ENCODE peak calls at places on chromosome X, in ten cellular contexts. I is mucosa of descending colon; B is H4; J is D341Med; H is EL; U is Right ventricle myocardium inferior; D is kidney glomerular epithelial cell; C is naive thymus-derived CD4-positive, alpha-beta T cell; Z is activated effector memory CD4-positive, alpha-beta T cell treated with anti-CD3 and anti-CD28 coated beads, Interleukin-2, amount 50 U/mL, for 16 hours; W is PC-9. N is an unnamed sample.

GRCh38 chrX:45295587-45295986 is 94.9 kb upstream of the DIPK2B start:
- DNase-seq in U (no peak), H (peak), C (no peak), B (peak), J (no peak), D (peak), I (peak), W (peak), Z (no peak), N (no peak)

GRCh38 chrX:54042609-54043010 is 1.7 kb downstream of the PHF8 start:
- DNase-seq in J (peak), D (peak), H (peak), C (no peak), B (peak), I (peak), U (no peak), W (peak), Z (peak), N (peak)

GRCh38 chrX:41561045-41561444 is 113.9 kb downstream of the NYX start:
- DNase-seq in I (peak), H (peak), Z (peak), D (peak), C (no peak), U (no peak), W (no peak), J (no peak), B (peak), N (peak)

GRCh38 chrX:64885850-64886249 is 90.4 kb downstream of the ZC4H2 start:
- DNase-seq in W (no peak), H (no peak), B (no peak), I (peak), C (no peak), D (no peak), U (no peak), Z (no peak), J (no peak), N (no peak)

GRCh38 chrX:15151267-15152196 is 118.4 kb downstream of the ASB9 start:
- DNase-seq in B (no peak), W (no peak), H (peak), Z (peak), U (no peak), I (no peak), J (no peak), C (no peak), D (no peak), N (no peak)

GRCh38 chrX:47501226-47502071 is 18.4 kb upstream of the ZNF41 start:
- DNase-seq in J (no peak), I (no peak), B (peak), D (no peak), H (peak), C (no peak), U (no peak), W (peak), Z (no peak), N (no peak)

GRCh38 chrX:40471965-40472648 is 108.7 kb upstream of the ATP6AP2 start:
- DNase-seq in B (peak), D (peak), J (peak), U (no peak), H (peak), Z (peak), W (no peak), C (no peak), I (peak), N (no peak)

GRCh38 chrX:151724563-151725337 is 8.9 kb downstream of the FATE1 start:
- DNase-seq in I (no peak), H (no peak), B (no peak), U (no peak), Z (no peak), C (no peak), J (no peak), W (no peak), D (no peak), N (no peak)

GRCh38 chrX:63330681-63331080 is 20.5 kb downstream of the SPIN4 start:
- DNase-seq in Z (no peak), H (peak), W (peak), D (no peak), U (no peak), C (no peak), I (no peak), J (no peak), B (peak), N (no peak)

GRCh38 chrX:103554687-103555417 is 30.5 kb upstream of the TCEAL4 start:
- DNase-seq in D (no peak), I (peak), W (peak), J (no peak), H (no peak), Z (peak), U (peak), C (peak), B (peak), N (no peak)

GRCh38 chrX:124274438-124275166 is 57.9 kb upstream of the TEX13D start:
- DNase-seq in Z (no peak), B (no peak), I (no peak), J (no peak), U (no peak), C (no peak), D (no peak), H (no peak), W (no peak), N (no peak)

GRCh38 chrX:2608638-2609430 is 82.3 kb upstream of the CD99 start:
- DNase-seq in J (peak), Z (peak), U (peak), D (no peak), I (peak), H (peak), C (peak), W (peak), B (peak), N (no peak)

GRCh38 chrX:110320588-110320987 is 2.7 kb upstream of the AMMECR1 start:
- DNase-seq in D (no peak), J (no peak), W (no peak), B (no peak), U (no peak), C (no peak), H (no peak), Z (no peak), I (no peak), N (no peak)

GRCh38 chrX:40261955-40262596 is 164.3 kb upstream of the BCOR start:
- DNase-seq in H (no peak), Z (no peak), U (no peak), I (no peak), B (no peak), J (no peak), D (no peak), C (no peak), W (no peak), N (no peak)

GRCh38 chrX:70234355-70234754 is at the start of gene AWAT1:
- DNase-seq in Z (no peak), C (no peak), H (no peak), I (no peak), W (peak), J (no peak), U (no peak), D (no peak), B (no peak), N (no peak)

GRCh38 chrX:72247206-72247944 is 8.5 kb upstream of the ERCC6L start:
- DNase-seq in Z (no peak), I (peak), B (no peak), C (no peak), D (no peak), U (no peak), H (no peak), J (peak), W (no peak), N (no peak)

GRCh38 chrX:57227691-57228090 is 58.8 kb upstream of the FAAH2 start:
- DNase-seq in J (no peak), D (no peak), U (no peak), W (peak), I (no peak), Z (no peak), C (no peak), B (peak), H (no peak), N (no peak)

GRCh38 chrX:147735364-147735763 is 176.4 kb upstream of the FMR1 start:
- DNase-seq in C (no peak), I (no peak), J (no peak), U (no peak), W (no peak), H (no peak), D (no peak), Z (no peak), B (no peak), N (no peak)

GRCh38 chrX:154308108-154308946 is 12.7 kb downstream of the TKTL1 start:
- DNase-seq in Z (peak), H (peak), U (peak), I (peak), W (no peak), J (peak), C (peak), D (peak), B (peak), N (peak)

GRCh38 chrX:39848900-39849299 is 248.9 kb downstream of the BCOR start:
- DNase-seq in C (no peak), U (no peak), W (no peak), H (peak), D (no peak), I (no peak), B (peak), Z (no peak), J (no peak), N (no peak)

GRCh38 chrX:149825424-149825823 is 43.7 kb downstream of the MAGEA9 start:
- DNase-seq in Z (peak), I (peak), H (peak), B (no peak), D (peak), W (no peak), J (peak), U (no peak), C (no peak), N (no peak)

GRCh38 chrX:24002792-24003191 is 24.2 kb downstream of the KLHL15 start:
- DNase-seq in C (no peak), J (no peak), W (no peak), H (no peak), Z (no peak), U (no peak), D (no peak), I (no peak), B (no peak), N (no peak)

GRCh38 chrX:87634361-87634760 is 116.8 kb downstream of the KLHL4 start:
- DNase-seq in B (no peak), Z (no peak), I (no peak), H (no peak), W (no peak), D (no peak), U (no peak), J (no peak), C (no peak), N (no peak)

GRCh38 chrX:119101168-119101567 is 26.4 kb downstream of the KIAA1210 start:
- DNase-seq in U (no peak), D (no peak), H (no peak), I (no peak), J (no peak), Z (no peak), B (no peak), W (no peak), C (no peak), N (no peak)

GRCh38 chrX:72269671-72270251 is 7.3 kb downstream of the RPS4X start:
- DNase-seq in H (peak), W (no peak), B (peak), D (no peak), I (no peak), Z (peak), J (no peak), C (no peak), U (no peak), N (no peak)

GRCh38 chrX:22081475-22082092 is 49.5 kb downstream of the PHEX start:
- DNase-seq in U (peak), B (peak), C (peak), W (no peak), H (peak), I (peak), Z (peak), D (no peak), J (peak), N (no peak)

GRCh38 chrX:13009256-13009655 is 34.3 kb downstream of the TMSB4X start:
- DNase-seq in B (peak), Z (no peak), I (no peak), J (no peak), U (no peak), W (peak), C (no peak), D (no peak), H (peak), N (no peak)

GRCh38 chrX:105975382-105975781 is 63.1 kb downstream of the SERPINA7 start:
- DNase-seq in J (no peak), I (peak), Z (no peak), D (peak), U (no peak), C (no peak), W (peak), H (no peak), B (peak), N (no peak)

GRCh38 chrX:105552395-105552794 is 269.9 kb upstream of the NRK start:
- DNase-seq in D (peak), J (no peak), B (peak), U (no peak), C (no peak), Z (no peak), H (no peak), W (peak), I (no peak), N (no peak)

GRCh38 chrX:102835504-102836146 is 101.4 kb upstream of the RAB40AL start:
- DNase-seq in H (peak), W (no peak), D (no peak), C (no peak), U (no peak), B (no peak), I (peak), Z (no peak), J (peak), N (no peak)

GRCh38 chrX:71652405-71652804 is 14.9 kb upstream of the LOC101059915 start:
- DNase-seq in D (peak), I (peak), H (peak), C (no peak), U (no peak), W (no peak), Z (peak), J (peak), B (peak), N (no peak)

GRCh38 chrX:77595848-77596247 is 148.7 kb downstream of the FGF16 start:
- DNase-seq in C (no peak), D (no peak), J (no peak), H (no peak), W (no peak), U (no peak), I (no peak), B (no peak), Z (no peak), N (no peak)

GRCh38 chrX:20015422-20015821 is 24.6 kb upstream of the BCLAF3 start:
- DNase-seq in B (no peak), Z (no peak), H (no peak), W (no peak), U (no peak), J (no peak), D (no peak), I (no peak), C (no peak), N (no peak)

GRCh38 chrX:100973411-100973810 is 3.9 kb downstream of the ARL13A start:
- DNase-seq in I (no peak), D (no peak), W (peak), Z (no peak), B (no peak), C (no peak), U (no peak), H (peak), J (no peak), N (no peak)

GRCh38 chrX:85569691-85570090 is 190.2 kb upstream of the POF1B start:
- DNase-seq in J (no peak), U (no peak), W (no peak), C (no peak), Z (no peak), B (no peak), I (no peak), D (no peak), H (no peak), N (no peak)

GRCh38 chrX:120120223-120120622 is 4.5 kb upstream of the RHOXF1 start:
- DNase-seq in J (no peak), I (no peak), D (no peak), Z (no peak), B (peak), H (peak), U (no peak), C (no peak), W (no peak), N (no peak)

GRCh38 chrX:153592966-153593688 is 5.8 kb downstream of the CCNQ start:
- DNase-seq in J (no peak), I (no peak), C (no peak), H (no peak), D (no peak), W (no peak), U (peak), Z (no peak), B (no peak), N (no peak)

GRCh38 chrX:54198262-54198661 is 15.2 kb upstream of the FAM120C start:
- DNase-seq in H (no peak), U (no peak), B (no peak), J (no peak), Z (no peak), I (no peak), C (no peak), D (no peak), W (no peak), N (no peak)

GRCh38 chrX:25998687-25999086 is 139.5 kb upstream of the MAGEB18 start:
- DNase-seq in I (no peak), W (no peak), J (no peak), B (no peak), Z (no peak), D (no peak), U (no peak), H (no peak), C (no peak), N (no peak)

GRCh38 chrX:132171478-132171877 is 43.7 kb upstream of the FRMD7 start:
- DNase-seq in U (no peak), J (no peak), W (no peak), I (no peak), B (no peak), C (no peak), D (no peak), Z (no peak), H (peak), N (no peak)